ENCODE peak calls at places on chromosomes 7 and 10, in four cellular contexts. W, Z, D and U are unnamed samples.

GRCh38 chr10:33320288-33320687 is 14.2 kb downstream of the NRP1 start:
- DNase-seq in W (no peak), Z (no peak), D (no peak), U (no peak)

GRCh38 chr10:63110940-63111339 is 22.2 kb upstream of the NRBF2 start:
- DNase-seq in W (no peak), Z (no peak), D (no peak), U (no peak)

GRCh38 chr7:50612704-50613103 is 47.5 kb upstream of the DDC start:
- DNase-seq in W (no peak), Z (no peak), D (no peak), U (no peak)

GRCh38 chr7:26724795-26725194 is 139.6 kb downstream of the SKAP2 start:
- DNase-seq in W (no peak), Z (no peak), D (no peak), U (no peak)

GRCh38 chr10:125017547-125018298 is 75.8 kb downstream of the ZRANB1 start:
- DNase-seq in W (no peak), Z (no peak), D (no peak), U (no peak)

GRCh38 chr10:52390388-52390787 is 76.3 kb downstream of the DKK1 start:
- DNase-seq in W (no peak), Z (no peak), D (no peak), U (no peak)

GRCh38 chr10:115861864-115862263 is 411.1 kb downstream of the GFRA1 start:
- DNase-seq in W (no peak), Z (no peak), D (no peak), U (no peak)

GRCh38 chr7:40674316-40674715 is 539.5 kb downstream of the SUGCT start:
- DNase-seq in W (no peak), Z (no peak), D (no peak), U (no peak)

GRCh38 chr7:69597278-69598076 is 798 bp upstream of the AUTS2 start:
- DNase-seq in W (no peak), Z (peak; percentile 91), D (peak; percentile 67), U (no peak)

GRCh38 chr10:27884185-27884630 is 114.7 kb downstream of the ODAD2 start:
- DNase-seq in W (peak; percentile 5), Z (no peak), D (no peak), U (no peak)

GRCh38 chr7:42686594-42687156 is 225.2 kb downstream of the C7orf25 start:
- DNase-seq in W (no peak), Z (no peak), D (peak; percentile 31), U (no peak)

GRCh38 chr7:19378340-19378704 is 233.1 kb upstream of the FERD3L start:
- DNase-seq in W (no peak), Z (no peak), D (no peak), U (no peak)

GRCh38 chr10:3065622-3066021 is 1.7 kb upstream of the PFKP start:
- DNase-seq in W (no peak), Z (no peak), D (peak; percentile 72), U (no peak)

GRCh38 chr10:1678084-1678483 is 59.2 kb downstream of the ADARB2 start:
- DNase-seq in W (no peak), Z (no peak), D (no peak), U (no peak)

GRCh38 chr10:87657370-87657769 is 2.3 kb upstream of the PAPSS2 start:
- DNase-seq in W (no peak), Z (no peak), D (no peak), U (peak; percentile 75)

GRCh38 chr7:77266162-77266807 is 66.7 kb upstream of the FGL2 start:
- DNase-seq in W (no peak), Z (no peak), D (no peak), U (no peak)

GRCh38 chr7:35905555-35905954 is 104.7 kb downstream of the SEPTIN7 start:
- DNase-seq in W (no peak), Z (no peak), D (no peak), U (no peak)

GRCh38 chr10:103780242-103781149 is 74.9 kb downstream of the SH3PXD2A start:
- DNase-seq in W (no peak), Z (no peak), D (no peak), U (no peak)

GRCh38 chr7:148652773-148653172 is 45.9 kb upstream of the CUL1 start:
- DNase-seq in W (no peak), Z (peak; percentile 18), D (no peak), U (no peak)

GRCh38 chr7:121954803-121955202 is 81.8 kb downstream of the PTPRZ1 start:
- DNase-seq in W (no peak), Z (no peak), D (no peak), U (no peak)

GRCh38 chr10:24722131-24722675 is 1.5 kb downstream of the ARHGAP21 start:
- DNase-seq in W (no peak), Z (no peak), D (no peak), U (no peak)

GRCh38 chr10:54993148-54993547 is 192.1 kb upstream of the PCDH15 start:
- DNase-seq in W (no peak), Z (no peak), D (no peak), U (no peak)

GRCh38 chr7:45574521-45575500 is 643 bp downstream of the ADCY1 start:
- DNase-seq in W (peak; percentile 24), Z (no peak), D (peak; percentile 88), U (peak; percentile 55)

GRCh38 chr10:11647676-11648075 is 36.2 kb upstream of the USP6NL start:
- DNase-seq in W (no peak), Z (no peak), D (no peak), U (no peak)

GRCh38 chr7:50553973-50554372 is 11.2 kb downstream of the DDC start:
- DNase-seq in W (no peak), Z (no peak), D (no peak), U (no peak)

GRCh38 chr7:27099224-27099838 is 3.2 kb downstream of the HOXA2 start:
- DNase-seq in W (no peak), Z (no peak), D (no peak), U (no peak)

GRCh38 chr10:49696311-49696710 is 16.9 kb downstream of the C10orf53 start:
- DNase-seq in W (no peak), Z (no peak), D (no peak), U (no peak)

GRCh38 chr10:878333-878753 is 53.2 kb downstream of the LARP4B start:
- DNase-seq in W (no peak), Z (no peak), D (no peak), U (no peak)

GRCh38 chr10:23362879-23363787 is 18.5 kb upstream of the C10orf67 start:
- DNase-seq in W (peak; percentile 44), Z (peak; percentile 34), D (no peak), U (no peak)

GRCh38 chr10:787933-788651 is 98.6 kb upstream of the DIP2C start:
- DNase-seq in W (no peak), Z (peak; percentile 84), D (no peak), U (no peak)

GRCh38 chr7:89312561-89312960 is 517.0 kb upstream of the TEX47 start:
- DNase-seq in W (no peak), Z (no peak), D (no peak), U (no peak)

GRCh38 chr7:157757211-157757610 is 420.4 kb downstream of the DNAJB6 start:
- DNase-seq in W (no peak), Z (no peak), D (no peak), U (no peak)

GRCh38 chr7:140726304-140726703 is 29.8 kb downstream of the NDUFB2 start:
- DNase-seq in W (no peak), Z (no peak), D (no peak), U (no peak)

GRCh38 chr10:59323036-59323459 is 39.3 kb downstream of the FAM13C start:
- DNase-seq in W (no peak), Z (no peak), D (no peak), U (no peak)

GRCh38 chr7:123460616-123461015 is 73.8 kb downstream of the IQUB start:
- DNase-seq in W (no peak), Z (no peak), D (no peak), U (no peak)

GRCh38 chr10:75939541-75939940 is 508.1 kb downstream of the LRMDA start:
- DNase-seq in W (no peak), Z (no peak), D (no peak), U (no peak)

GRCh38 chr10:79055892-79056291 is 12.9 kb upstream of the ZMIZ1 start:
- DNase-seq in W (no peak), Z (peak; percentile 49), D (no peak), U (no peak)

GRCh38 chr7:75739796-75740672 is 1.3 kb upstream of the HIP1 start:
- DNase-seq in W (no peak), Z (peak; percentile 83), D (no peak), U (no peak)